ENCODE peak calls at places on chromosomes 4 and X, in four cellular contexts. F is lung; Q is CD8-positive, alpha-beta T cell; A is cardiac muscle cell. B is an unnamed sample.

GRCh38 chr4:107978716-107979451 is 10.8 kb upstream of the HADH start:
- DNase-seq in F (no peak), A (no peak), Q (no peak), B (no peak)

GRCh38 chrX:101483705-101484104 is 1.6 kb upstream of the ARMCX4 start:
- DNase-seq in Q (no peak), A (no peak), F (no peak), B (no peak)

GRCh38 chr4:1248262-1249147 is at the start of gene CTBP1:
- DNase-seq in A (peak), F (peak), Q (peak), B (peak)

GRCh38 chr4:16484711-16485110 is 258.4 kb upstream of the TAPT1 start:
- DNase-seq in F (no peak), A (no peak), Q (no peak), B (no peak)

GRCh38 chr4:139530833-139531427 is 25.1 kb downstream of the SETD7 start:
- DNase-seq in Q (peak), F (peak), A (peak), B (no peak)

GRCh38 chr4:10115657-10116624 is 658 bp downstream of the WDR1 start:
- DNase-seq in F (peak), Q (peak), A (peak), B (no peak)

GRCh38 chr4:184247421-184247820 is 29.7 kb upstream of the ENPP6 start:
- DNase-seq in F (no peak), Q (no peak), A (no peak), B (no peak)

GRCh38 chr4:1984406-1985191 is 24.2 kb downstream of the NELFA start:
- DNase-seq in Q (no peak), A (no peak), F (no peak), B (no peak)

GRCh38 chrX:63657821-63658220 is 127.2 kb downstream of the ARHGEF9 start:
- DNase-seq in Q (no peak), F (peak), A (peak), B (no peak)

GRCh38 chrX:104370089-104370488 is 115.4 kb upstream of the ESX1 start:
- DNase-seq in F (no peak), Q (no peak), A (peak), B (no peak)

GRCh38 chr4:1406946-1407656 is 859 bp upstream of the NKX1-1 start:
- DNase-seq in F (no peak), Q (no peak), A (no peak), B (no peak)

GRCh38 chr4:88054909-88055308 is 47.5 kb downstream of the PKD2 start:
- DNase-seq in F (no peak), Q (no peak), A (peak), B (no peak)

GRCh38 chr4:127708985-127709384 is 21.2 kb upstream of the SLC25A31 start:
- DNase-seq in A (peak), Q (no peak), F (no peak), B (no peak)

GRCh38 chrX:155695419-155695818 is 82.7 kb upstream of the TMLHE start:
- DNase-seq in F (no peak), A (no peak), Q (no peak), B (no peak)

GRCh38 chrX:153886915-153887314 is 942 bp upstream of the L1CAM start:
- DNase-seq in Q (no peak), F (no peak), A (no peak), B (no peak)

GRCh38 chrX:9370888-9371287 is 94.0 kb upstream of the TBL1X start:
- DNase-seq in Q (no peak), A (peak), F (no peak), B (no peak)

GRCh38 chrX:48508400-48509244 is at the start of gene PORCN:
- DNase-seq in Q (peak), F (peak), A (peak), B (peak)

GRCh38 chr4:26217961-26218676 is 102.7 kb upstream of the RBPJ start:
- DNase-seq in Q (no peak), A (no peak), F (no peak), B (peak)

GRCh38 chr4:80125252-80126177 is 52.5 kb upstream of the ANTXR2 start:
- DNase-seq in Q (peak), F (no peak), A (peak), B (peak)

GRCh38 chrX:95949588-95949987 is 735.1 kb upstream of the DIAPH2 start:
- DNase-seq in Q (no peak), A (no peak), F (no peak), B (no peak)

GRCh38 chr4:183797041-183797444 is 108.1 kb upstream of the STOX2 start:
- DNase-seq in A (no peak), F (peak), Q (no peak), B (no peak)

GRCh38 chr4:96675916-96676315 is 836.0 kb downstream of the PDHA2 start:
- DNase-seq in F (no peak), Q (no peak), A (peak), B (no peak)

GRCh38 chr4:181004056-181004455 is 1239.1 kb upstream of the TENM3 start:
- DNase-seq in Q (no peak), F (no peak), A (no peak), B (no peak)

DNA sequence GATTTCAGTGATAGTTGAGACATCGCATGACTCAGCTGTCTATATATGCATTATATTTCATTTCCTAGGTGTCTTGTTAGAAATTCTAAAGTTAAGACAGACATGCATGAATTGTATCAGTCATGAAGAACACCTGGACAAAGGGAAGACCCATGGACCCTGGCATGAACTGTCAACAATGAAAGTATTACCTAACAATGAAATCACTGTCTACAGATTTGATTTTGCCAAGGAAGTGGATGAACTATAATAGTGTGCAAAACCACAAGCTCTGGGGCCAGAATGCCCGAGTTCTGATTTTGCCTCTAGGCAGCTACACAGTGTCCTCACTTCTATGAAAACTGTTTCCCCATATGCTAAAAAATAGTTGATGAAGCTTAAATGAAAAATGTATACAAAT is 386.1 kb downstream of the NLGN4X start:
- DNase-seq in Q (no peak), F (no peak), A (no peak), B (no peak)
- H3K4me3 ChIP-seq in Q (no peak), F (no peak), A (no peak), B (no peak)

DNA sequence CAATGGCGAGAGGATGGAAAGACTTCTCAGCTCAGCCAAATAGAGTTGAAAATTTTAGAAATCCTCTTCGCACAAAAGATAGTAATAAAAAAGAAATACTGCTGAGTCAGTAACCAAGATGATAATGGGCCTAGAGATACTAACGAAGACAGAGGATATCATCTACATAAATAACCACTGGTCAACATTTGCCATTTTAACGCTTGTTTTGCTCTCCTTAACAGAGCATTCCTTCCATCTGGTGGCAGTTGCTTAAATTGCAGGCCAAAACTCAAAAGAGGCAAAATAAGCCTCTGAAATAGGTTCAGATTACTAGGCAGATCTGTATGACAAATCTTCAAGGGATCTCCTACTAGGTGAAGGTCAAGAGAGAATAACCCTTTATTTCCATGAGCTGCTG is 51.7 kb upstream of the MCF2 start:
- DNase-seq in F (no peak), Q (no peak), A (peak), B (no peak)
- TF ChIP-seq CTCF in F (no peak), Q (no peak), A (peak), B (peak)

DNA sequence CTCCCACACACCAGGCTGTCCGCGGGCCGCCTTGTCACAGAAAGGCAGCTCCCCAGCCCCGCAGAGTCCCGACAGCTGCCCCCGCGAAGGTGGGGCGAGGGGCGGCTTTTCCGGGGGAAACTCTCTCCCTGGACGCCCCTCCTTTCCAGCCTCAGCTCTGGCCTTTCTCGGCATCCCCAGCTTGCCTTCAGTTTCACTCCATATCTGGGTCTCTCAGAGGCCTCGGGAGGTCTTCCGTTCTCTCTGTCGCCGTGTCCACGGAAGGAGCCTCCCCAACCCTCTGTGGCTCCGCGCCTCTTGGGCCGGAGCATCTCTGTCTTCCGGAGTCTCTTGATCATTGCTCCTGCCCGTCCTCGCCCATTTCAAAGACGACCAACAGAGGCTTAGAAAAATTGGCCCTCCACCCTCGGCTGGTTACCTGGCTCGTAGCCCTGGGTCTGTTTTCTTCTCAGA is 6.1 kb upstream of the MSX1 start:
- DNase-seq in A (no peak), Q (no peak), F (no peak), B (no peak)
- H3K4me3 ChIP-seq in A (no peak), Q (peak), F (no peak), B (peak)

GRCh38 chr4:170003071-170004070 is 22.8 kb downstream of the MFAP3L start:
- DNase-seq in A (no peak), Q (no peak), F (no peak), B (no peak)

GRCh38 chr4:170008376-170008775 is 17.8 kb downstream of the MFAP3L start:
- DNase-seq in F (no peak), Q (no peak), A (no peak), B (no peak)

GRCh38 chr4:170007113-170007512 is 19.1 kb downstream of the MFAP3L start:
- DNase-seq in F (no peak), Q (no peak), A (no peak), B (no peak)

GRCh38 chr4:170004656-170005250 is 21.4 kb downstream of the MFAP3L start:
- DNase-seq in F (no peak), Q (no peak), A (no peak), B (no peak)

DNA sequence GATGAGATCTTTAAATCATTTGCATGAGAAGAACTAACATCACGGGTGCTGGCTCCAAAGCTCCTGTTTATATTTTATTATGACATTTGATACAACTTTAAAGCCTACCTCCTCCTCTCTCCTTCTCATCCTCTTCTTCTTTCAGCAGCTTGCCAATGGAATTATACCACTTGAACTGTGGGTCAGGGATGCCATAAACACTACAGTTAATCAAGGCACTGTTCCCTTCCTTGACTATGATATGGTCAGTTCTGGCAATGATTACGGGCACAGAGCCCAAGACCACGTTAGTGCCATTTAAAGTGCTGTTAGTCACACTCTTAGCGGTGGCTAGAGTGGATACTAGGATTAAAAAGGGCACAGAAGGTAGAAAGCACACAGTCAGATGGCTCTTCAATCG is 20.7 kb downstream of the MFAP3L start:
- DNase-seq in F (no peak), A (no peak), Q (no peak), B (no peak)
- TF ChIP-seq CTCF in F (no peak), A (no peak), Q (no peak), B (no peak)

GRCh38 chr4:133146192-133146573 is 2.9 kb upstream of the PCDH10 start:
- DNase-seq in A (no peak), F (no peak), Q (no peak), B (no peak)
- H3K4me3 ChIP-seq in A (peak), F (no peak), Q (no peak), B (no peak)

DNA sequence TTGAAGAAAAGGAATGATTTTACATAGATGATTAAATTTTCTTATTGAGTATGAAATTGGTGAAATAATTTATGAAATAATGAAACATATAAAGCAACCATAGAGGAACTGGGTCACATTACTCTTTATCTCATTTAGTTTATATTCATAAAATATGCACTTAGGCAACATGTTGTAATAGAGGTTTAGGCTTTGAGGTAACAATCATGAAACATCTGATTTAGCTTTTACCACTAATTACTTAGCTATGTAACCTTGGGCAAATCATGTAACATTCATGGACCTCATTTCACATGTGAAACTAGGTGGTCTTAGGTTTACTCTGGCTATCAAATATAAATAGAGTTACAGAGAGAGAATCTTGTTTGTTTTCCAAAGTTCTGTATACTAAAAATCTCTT is 54.5 kb upstream of the SMARCA5 start:
- DNase-seq in F (no peak), A (no peak), Q (no peak), B (no peak)
- TF ChIP-seq CTCF in F (no peak), A (no peak), Q (no peak), B (no peak)

GRCh38 chrX:80285131-80285773 is 135.0 kb upstream of the TENT5D start:
- DNase-seq in Q (no peak), F (no peak), A (peak), B (no peak)
- H3K4me3 ChIP-seq in Q (no peak), F (no peak), A (no peak), B (no peak)

B was measured in GM12864.